ENCODE peak calls at places on chromosome 14, in five cellular contexts. E is epithelial cell of esophagus, K is hepatic stellate cell, W is small intestine, N is hippocampal formation. U is an unnamed sample.

GRCh38 chr14:61566537-61567225 is 128.6 kb upstream of the HIF1A start:
- DNase-seq in K (no peak), E (peak), W (no peak), N (no peak), U (no peak)

GRCh38 chr14:88904864-88905263 is 80.4 kb downstream of the TTC8 start:
- DNase-seq in W (no peak), K (no peak), N (no peak), E (no peak), U (no peak)

GRCh38 chr14:59130472-59130871 is 58.0 kb upstream of the DAAM1 start:
- DNase-seq in K (no peak), E (no peak), N (no peak), W (no peak), U (no peak)

GRCh38 chr14:93970967-93971634 is 5.3 kb downstream of the ASB2 start:
- DNase-seq in E (no peak), W (peak), N (no peak), K (peak), U (no peak)

GRCh38 chr14:51018521-51018920 is 74.2 kb upstream of the PYGL start:
- DNase-seq in W (no peak), N (no peak), K (no peak), E (no peak), U (no peak)

GRCh38 chr14:76917759-76918175 is 91.6 kb downstream of the LRRC74A start:
- DNase-seq in W (no peak), N (no peak), K (no peak), E (no peak), U (no peak)

GRCh38 chr14:53861781-53862180 is 94.8 kb downstream of the BMP4 start:
- DNase-seq in N (no peak), W (no peak), E (no peak), K (no peak), U (no peak)

GRCh38 chr14:94110552-94111181 is at the start of gene IFI27:
- DNase-seq in N (no peak), K (peak), E (peak), W (peak), U (no peak)

GRCh38 chr14:77598366-77599050 is 17.9 kb downstream of the SPTLC2 start:
- DNase-seq in E (no peak), K (no peak), W (peak), N (no peak), U (no peak)

GRCh38 chr14:96086032-96086431 is 46.9 kb downstream of the C14orf132 start:
- DNase-seq in K (peak), W (no peak), N (no peak), E (peak), U (no peak)

GRCh38 chr14:89728964-89729363 is 225.6 kb downstream of the EFCAB11 start:
- DNase-seq in K (no peak), E (peak), W (no peak), N (no peak), U (no peak)

GRCh38 chr14:41362134-41362533 is 244.5 kb upstream of the LRFN5 start:
- DNase-seq in W (no peak), K (no peak), N (no peak), E (peak), U (no peak)

GRCh38 chr14:71336488-71337192 is 429.4 kb downstream of the PCNX1 start:
- DNase-seq in N (no peak), E (no peak), W (peak), K (no peak), U (no peak)

GRCh38 chr14:29376251-29376650 is 551.4 kb downstream of the PRKD1 start:
- DNase-seq in W (no peak), K (no peak), N (no peak), E (no peak), U (no peak)

GRCh38 chr14:35234007-35234406 is 58.2 kb upstream of the PSMA6 start:
- DNase-seq in K (no peak), E (peak), W (no peak), N (no peak), U (no peak)

GRCh38 chr14:68140111-68140741 is 320.6 kb downstream of the RAD51B start:
- DNase-seq in E (peak), N (no peak), W (peak), K (peak), U (no peak)

GRCh38 chr14:81298122-81298521 is 77.4 kb upstream of the GTF2A1 start:
- DNase-seq in E (no peak), K (no peak), W (no peak), N (no peak), U (no peak)

GRCh38 chr14:23729720-23730387 is 93.7 kb downstream of the DHRS2 start:
- DNase-seq in W (no peak), N (no peak), K (peak), E (no peak), U (no peak)

GRCh38 chr14:56005580-56006053 is 112.6 kb upstream of the PELI2 start:
- DNase-seq in K (no peak), N (no peak), W (no peak), E (no peak), U (no peak)

GRCh38 chr14:100212476-100213333 is 26.2 kb upstream of the YY1 start:
- DNase-seq in E (no peak), K (no peak), N (no peak), W (no peak), U (no peak)

GRCh38 chr14:100842799-100843198 is 16.9 kb downstream of the MEG3 start:
- DNase-seq in W (no peak), K (no peak), N (peak), E (no peak), U (no peak)

GRCh38 chr14:94395900-94396574 is 7.6 kb upstream of the SERPINA1 start:
- DNase-seq in N (no peak), E (no peak), W (no peak), K (no peak), U (no peak)

GRCh38 chr14:24277606-24278321 is 6.4 kb upstream of the RABGGTA start:
- DNase-seq in N (no peak), E (no peak), W (no peak), K (no peak), U (no peak)

GRCh38 chr14:79356040-79356439 is 855.3 kb downstream of the DIO2 start:
- DNase-seq in K (no peak), N (no peak), W (no peak), E (no peak), U (no peak)

GRCh38 chr14:68819260-68819691 is 26.4 kb upstream of the ZFP36L1 start:
- DNase-seq in K (no peak), E (peak), N (no peak), W (peak), U (no peak)

GRCh38 chr14:31283568-31284252 is 76.1 kb upstream of the HECTD1 start:
- DNase-seq in N (no peak), E (no peak), W (no peak), K (no peak), U (no peak)

GRCh38 chr14:94625353-94625635 is 13.1 kb downstream of the SERPINA3 start:
- DNase-seq in W (no peak), K (no peak), E (no peak), N (no peak), U (no peak)

GRCh38 chr14:54291491-54292191 is 105.2 kb upstream of the CDKN3 start:
- DNase-seq in W (no peak), E (no peak), K (no peak), N (no peak), U (no peak)

GRCh38 chr14:25622752-25623151 is 572.8 kb upstream of the STXBP6 start:
- DNase-seq in N (no peak), E (no peak), K (no peak), W (no peak), U (no peak)

GRCh38 chr14:35365130-35366047 is 39.2 kb downstream of the NFKBIA start:
- DNase-seq in W (peak), E (peak), K (peak), N (no peak), U (no peak)

GRCh38 chr14:61620130-61620946 is 75.0 kb upstream of the HIF1A start:
- DNase-seq in W (no peak), E (peak), K (no peak), N (peak), U (no peak)

U was measured in nucleus accumbens.